ENCODE peak calls at places on chromosomes 5 and 9, in five cellular contexts. One of them, this sample, is unnamed.

GRCh38 chr9:116190595-116190994 is 37.0 kb downstream of the PAPPA start:
- DNase-seq in GM23338: no peak
- DNase-seq in LoVo: no peak
- DNase-seq in NCI-H774: no peak
- DNase-seq in LHCN-M2: no peak
- DNase-seq in this sample: no peak

GRCh38 chr5:89988998-89989690 is 420.4 kb downstream of the CETN3 start:
- DNase-seq in GM23338: no peak
- DNase-seq in LHCN-M2: peak
- DNase-seq in NCI-H774: no peak
- DNase-seq in LoVo: no peak
- DNase-seq in this sample: no peak

GRCh38 chr5:98397081-98397480 is 376.4 kb upstream of the RGMB start:
- DNase-seq in NCI-H774: no peak
- DNase-seq in LoVo: no peak
- DNase-seq in LHCN-M2: no peak
- DNase-seq in GM23338: no peak
- DNase-seq in this sample: no peak

GRCh38 chr5:107565791-107566536 is 104.8 kb downstream of the EFNA5 start:
- DNase-seq in NCI-H774: no peak
- DNase-seq in LoVo: no peak
- DNase-seq in LHCN-M2: no peak
- DNase-seq in GM23338: no peak
- DNase-seq in this sample: no peak

GRCh38 chr9:94232428-94232827 is 26.7 kb upstream of the ZNF169 start:
- DNase-seq in LoVo: no peak
- DNase-seq in NCI-H774: no peak
- DNase-seq in GM23338: no peak
- DNase-seq in LHCN-M2: no peak
- DNase-seq in this sample: no peak

GRCh38 chr5:16628376-16628775 is 11.6 kb upstream of the RETREG1 start:
- DNase-seq in LoVo: no peak
- DNase-seq in LHCN-M2: peak
- DNase-seq in NCI-H774: no peak
- DNase-seq in GM23338: no peak
- DNase-seq in this sample: no peak

GRCh38 chr9:136576269-136576626 is 30.4 kb upstream of the NOTCH1 start:
- DNase-seq in NCI-H774: no peak
- DNase-seq in GM23338: no peak
- DNase-seq in LHCN-M2: peak
- DNase-seq in LoVo: no peak
- DNase-seq in this sample: no peak

GRCh38 chr9:107481035-107481434 is 8.5 kb downstream of the KLF4 start:
- DNase-seq in LoVo: peak
- DNase-seq in NCI-H774: no peak
- DNase-seq in GM23338: no peak
- DNase-seq in LHCN-M2: no peak
- DNase-seq in this sample: no peak

GRCh38 chr5:95178046-95178651 is 106.7 kb downstream of the MCTP1 start:
- DNase-seq in NCI-H774: no peak
- DNase-seq in LoVo: no peak
- DNase-seq in GM23338: peak
- DNase-seq in LHCN-M2: peak
- DNase-seq in this sample: no peak

GRCh38 chr5:39074009-39074886 is at the start of gene RICTOR:
- DNase-seq in GM23338: peak
- DNase-seq in LoVo: peak
- DNase-seq in LHCN-M2: peak
- DNase-seq in NCI-H774: peak
- DNase-seq in this sample: peak

GRCh38 chr5:159469496-159470370 is 139.4 kb upstream of the IL12B start:
- DNase-seq in LoVo: no peak
- DNase-seq in NCI-H774: peak
- DNase-seq in LHCN-M2: no peak
- DNase-seq in GM23338: no peak
- DNase-seq in this sample: no peak

GRCh38 chr9:89902450-89902849 is 297.6 kb downstream of the GADD45G start:
- DNase-seq in LoVo: no peak
- DNase-seq in LHCN-M2: no peak
- DNase-seq in GM23338: no peak
- DNase-seq in NCI-H774: no peak
- DNase-seq in this sample: no peak

GRCh38 chr5:95554331-95554646 is 488 bp downstream of the SKIC3 start:
- DNase-seq in LoVo: no peak
- DNase-seq in LHCN-M2: no peak
- DNase-seq in NCI-H774: no peak
- DNase-seq in GM23338: no peak
- DNase-seq in this sample: no peak

GRCh38 chr9:34463098-34463900 is 4.7 kb downstream of the DNAI1 start:
- DNase-seq in NCI-H774: no peak
- DNase-seq in LoVo: peak
- DNase-seq in GM23338: no peak
- DNase-seq in LHCN-M2: peak
- DNase-seq in this sample: no peak

GRCh38 chr9:131651160-131651559 is 88.7 kb downstream of the RAPGEF1 start:
- DNase-seq in LHCN-M2: no peak
- DNase-seq in GM23338: no peak
- DNase-seq in LoVo: no peak
- DNase-seq in NCI-H774: no peak
- DNase-seq in this sample: no peak

GRCh38 chr5:143271431-143271830 is 132.1 kb downstream of the NR3C1 start:
- DNase-seq in LHCN-M2: no peak
- DNase-seq in LoVo: no peak
- DNase-seq in NCI-H774: no peak
- DNase-seq in GM23338: no peak
- DNase-seq in this sample: no peak

GRCh38 chr5:172617817-172618216 is 23.2 kb upstream of the NEURL1B start:
- DNase-seq in GM23338: peak
- DNase-seq in LHCN-M2: no peak
- DNase-seq in NCI-H774: no peak
- DNase-seq in LoVo: no peak
- DNase-seq in this sample: no peak

GRCh38 chr9:14437336-14438231 is 123.6 kb upstream of the NFIB start:
- DNase-seq in GM23338: no peak
- DNase-seq in NCI-H774: no peak
- DNase-seq in LHCN-M2: no peak
- DNase-seq in LoVo: no peak
- DNase-seq in this sample: no peak

GRCh38 chr5:2629035-2629434 is 122.4 kb downstream of the IRX2 start:
- DNase-seq in LHCN-M2: no peak
- DNase-seq in GM23338: no peak
- DNase-seq in NCI-H774: no peak
- DNase-seq in LoVo: no peak
- DNase-seq in this sample: no peak

GRCh38 chr5:115169392-115170127 is at the start of gene TRIM36:
- DNase-seq in GM23338: peak
- DNase-seq in LHCN-M2: peak
- DNase-seq in NCI-H774: peak
- DNase-seq in LoVo: peak
- DNase-seq in this sample: peak

GRCh38 chr5:17190242-17190778 is 27.1 kb upstream of the BASP1 start:
- DNase-seq in LHCN-M2: peak
- DNase-seq in GM23338: peak
- DNase-seq in LoVo: peak
- DNase-seq in NCI-H774: peak
- DNase-seq in this sample: peak

GRCh38 chr5:74017786-74018211 is 391.8 kb downstream of the ARHGEF28 start:
- DNase-seq in GM23338: no peak
- DNase-seq in LoVo: peak
- DNase-seq in NCI-H774: no peak
- DNase-seq in LHCN-M2: peak
- DNase-seq in this sample: no peak

GRCh38 chr9:106700676-106701075 is 162.3 kb upstream of the ZNF462 start:
- DNase-seq in LHCN-M2: peak
- DNase-seq in GM23338: no peak
- DNase-seq in LoVo: no peak
- DNase-seq in NCI-H774: no peak
- DNase-seq in this sample: no peak

GRCh38 chr5:108461628-108462367 is 79.9 kb upstream of the FBXL17 start:
- DNase-seq in LHCN-M2: peak
- DNase-seq in NCI-H774: no peak
- DNase-seq in LoVo: no peak
- DNase-seq in GM23338: no peak
- DNase-seq in this sample: no peak

GRCh38 chr9:7974335-7975005 is 174.9 kb upstream of the DMAC1 start:
- DNase-seq in NCI-H774: peak
- DNase-seq in LHCN-M2: no peak
- DNase-seq in LoVo: no peak
- DNase-seq in GM23338: no peak
- DNase-seq in this sample: no peak

GRCh38 chr5:79849486-79850315 is 141.4 kb downstream of the MTX3 start:
- DNase-seq in NCI-H774: no peak
- DNase-seq in LHCN-M2: no peak
- DNase-seq in GM23338: no peak
- DNase-seq in LoVo: no peak
- DNase-seq in this sample: no peak

GRCh38 chr9:117783828-117784227 is 79.6 kb downstream of the TLR4 start:
- DNase-seq in LHCN-M2: no peak
- DNase-seq in NCI-H774: no peak
- DNase-seq in GM23338: peak
- DNase-seq in LoVo: no peak
- DNase-seq in this sample: no peak

GRCh38 chr5:35183243-35183955 is 46.9 kb downstream of the PRLR start:
- DNase-seq in LoVo: peak
- DNase-seq in NCI-H774: no peak
- DNase-seq in GM23338: peak
- DNase-seq in LHCN-M2: peak
- DNase-seq in this sample: peak

This sample was measured in NCI-H460.